ENCODE peak calls at places on chromosome X, in five cellular contexts. U is ovary, I is epithelial cell of esophagus, N is colonic mucosa, Z is HFF-Myc. G is an unnamed sample.

GRCh38 chrX:69152398-69152797 is 12.9 kb downstream of the PJA1 start:
- DNase-seq in U (peak; percentile 46), I (peak; percentile 60), N (peak; percentile 36), Z (no peak), G (no peak)

GRCh38 chrX:48890934-48891401 is 6.6 kb downstream of the TIMM17B start:
- DNase-seq in U (peak; percentile 34), I (no peak), N (no peak), Z (no peak), G (no peak)

GRCh38 chrX:79081895-79082512 is 62.5 kb upstream of the GPR174 start:
- DNase-seq in U (peak; percentile 21), I (peak; percentile 29), N (peak; percentile 19), Z (no peak), G (no peak)

GRCh38 chrX:150062292-150063137 is 124.2 kb upstream of the EOLA2 start:
- DNase-seq in U (no peak), I (peak; percentile 18), N (peak; percentile 20), Z (peak; percentile 61), G (no peak)

GRCh38 chrX:93420090-93420489 is 253.3 kb downstream of the NAP1L3 start:
- DNase-seq in U (no peak), I (no peak), N (no peak), Z (no peak), G (no peak)

GRCh38 chrX:16592194-16592770 is 57.7 kb upstream of the S100G start:
- DNase-seq in U (no peak), I (no peak), N (no peak), Z (no peak), G (no peak)

GRCh38 chrX:78429172-78429571 is 101.8 kb upstream of the CYSLTR1 start:
- DNase-seq in U (no peak), I (no peak), N (no peak), Z (no peak), G (no peak)

GRCh38 chrX:6678313-6678712 is 143.4 kb upstream of the VCX3A start:
- DNase-seq in U (no peak), I (no peak), N (no peak), Z (no peak), G (no peak)

GRCh38 chrX:56397636-56398035 is 165.5 kb downstream of the KLF8 start:
- DNase-seq in U (no peak), I (no peak), N (no peak), Z (no peak), G (no peak)

GRCh38 chrX:139429913-139430312 is 100.6 kb upstream of the F9 start:
- DNase-seq in U (no peak), I (peak; percentile 23), N (no peak), Z (no peak), G (no peak)

GRCh38 chrX:116417214-116417613 is 19.2 kb upstream of the SLC6A14 start:
- DNase-seq in U (no peak), I (peak; percentile 81), N (no peak), Z (no peak), G (no peak)

GRCh38 chrX:100680756-100681155 is 36.8 kb downstream of the SRPX2 start:
- DNase-seq in U (no peak), I (no peak), N (no peak), Z (no peak), G (peak; percentile 1)

GRCh38 chrX:41923925-41924693 is 755 bp upstream of the CASK start:
- DNase-seq in U (no peak), I (peak; percentile 74), N (peak; percentile 55), Z (no peak), G (no peak)

GRCh38 chrX:118564498-118564897 is 68.9 kb downstream of the DOCK11 start:
- DNase-seq in U (no peak), I (no peak), N (no peak), Z (no peak), G (no peak)

GRCh38 chrX:149513713-149514427 is 8.8 kb upstream of the IDS start:
- DNase-seq in U (no peak), I (no peak), N (no peak), Z (no peak), G (no peak)

GRCh38 chrX:76148011-76148665 is 24.7 kb upstream of the PBDC1 start:
- DNase-seq in U (peak; percentile 22), I (peak; percentile 47), N (peak; percentile 22), Z (no peak), G (no peak)

GRCh38 chrX:51332188-51332942 is at the start of gene NUDT10:
- DNase-seq in U (peak; percentile 71), I (peak; percentile 28), N (peak; percentile 24), Z (no peak), G (no peak)

GRCh38 chrX:66638591-66639500 is at the start of gene EDA2R:
- DNase-seq in U (peak; percentile 49), I (peak; percentile 92), N (peak; percentile 44), Z (peak; percentile 85), G (no peak)

GRCh38 chrX:110087485-110088356 is 84.8 kb downstream of the TMEM164 start:
- DNase-seq in U (no peak), I (peak; percentile 94), N (no peak), Z (peak; percentile 62), G (peak; percentile 79)

GRCh38 chrX:94742772-94743171 is 1068.8 kb downstream of the FAM133A start:
- DNase-seq in U (no peak), I (no peak), N (no peak), Z (no peak), G (no peak)

GRCh38 chrX:152878976-152879755 is 18.7 kb upstream of the ZNF185 start:
- DNase-seq in U (no peak), I (peak; percentile 91), N (no peak), Z (no peak), G (no peak)

GRCh38 chrX:10106801-10107200 is 50.0 kb upstream of the CLCN4 start:
- DNase-seq in U (no peak), I (no peak), N (no peak), Z (no peak), G (no peak)

GRCh38 chrX:130694983-130695382 is 208.0 kb downstream of the ENOX2 start:
- DNase-seq in U (no peak), I (no peak), N (no peak), Z (no peak), G (no peak)

GRCh38 chrX:24169211-24169610 is 19.7 kb downstream of the ZFX start:
- DNase-seq in U (no peak), I (no peak), N (no peak), Z (no peak), G (no peak)

GRCh38 chrX:70219938-70220764 is 14.3 kb upstream of the AWAT1 start:
- DNase-seq in U (peak; percentile 22), I (peak; percentile 84), N (peak; percentile 45), Z (no peak), G (no peak)

GRCh38 chrX:39002466-39002865 is 201.2 kb downstream of the MID1IP1 start:
- DNase-seq in U (no peak), I (no peak), N (no peak), Z (no peak), G (no peak)

GRCh38 chrX:38999099-38999498 is 197.8 kb downstream of the MID1IP1 start:
- DNase-seq in U (no peak), I (no peak), N (no peak), Z (no peak), G (no peak)

GRCh38 chrX:38999967-39000745 is 198.9 kb downstream of the MID1IP1 start:
- DNase-seq in U (no peak), I (no peak), N (no peak), Z (peak; percentile 77), G (no peak)

DNA sequence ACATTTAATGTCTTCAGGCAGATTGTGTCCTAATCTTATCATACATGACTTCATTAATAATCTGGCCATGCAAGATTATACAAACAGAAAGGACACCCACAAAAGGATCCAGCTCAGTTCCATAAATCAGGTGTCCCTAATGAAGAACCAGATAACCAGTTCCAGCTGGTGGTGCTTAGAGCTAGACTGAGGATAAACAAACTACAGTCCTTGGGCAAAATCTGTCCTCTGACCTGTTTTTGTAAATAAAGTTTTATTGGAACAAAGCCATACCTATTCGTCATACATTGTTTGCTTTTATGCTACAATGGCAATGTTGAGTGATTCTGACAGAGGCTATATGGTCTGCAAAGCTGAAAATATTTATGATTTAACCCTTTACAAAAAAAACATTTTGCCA is 199.5 kb downstream of the MID1IP1 start:
- DNase-seq in U (no peak), I (peak; percentile 10), N (no peak), Z (peak; percentile 61), G (no peak)
- TF ChIP-seq CTCF in U (no peak), I (no peak), N (no peak), Z (no peak), G (no peak)

DNA sequence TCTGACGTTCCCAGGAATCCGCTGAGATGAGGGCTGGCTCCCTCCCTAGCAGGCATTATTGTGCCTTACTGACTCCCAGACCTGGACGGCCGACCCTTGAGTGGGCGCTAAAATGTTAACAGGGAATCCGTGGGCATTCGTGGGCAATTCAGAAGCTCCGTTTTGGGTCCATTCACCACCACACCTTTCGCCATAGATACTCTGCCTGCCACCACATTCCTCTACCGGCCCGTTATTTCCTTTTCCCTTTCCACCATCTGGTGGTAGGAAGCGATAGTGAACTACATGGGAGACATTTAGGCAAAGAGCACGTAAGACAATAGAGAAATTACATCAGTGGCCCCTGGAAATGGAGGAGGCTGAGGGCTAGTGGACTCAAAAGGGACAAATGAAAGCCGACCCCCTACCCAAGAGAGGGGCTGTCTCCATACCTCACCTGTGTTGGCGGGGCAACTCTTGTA is 1.0 kb upstream of the SH3KBP1 start:
- DNase-seq in U (peak; percentile 39), I (peak; percentile 77), N (peak; percentile 45), Z (peak; percentile 42), G (no peak)
- H3K4me3 ChIP-seq in U (peak overlapping the region; percentile 44), I (peak overlapping the region; percentile 52), N (peak overlapping the region; percentile 45), Z (peak overlapping the region; percentile 49), G (peak overlapping the region; percentile 60)

GRCh38 chrX:131831185-131831520 is 191.9 kb upstream of the STK26 start:
- DNase-seq in U (no peak), I (no peak), N (no peak), Z (no peak), G (no peak)

GRCh38 chrX:131826572-131826971 is 196.5 kb upstream of the STK26 start:
- DNase-seq in U (no peak), I (no peak), N (no peak), Z (no peak), G (no peak)

GRCh38 chrX:131827935-131828334 is 195.2 kb upstream of the STK26 start:
- DNase-seq in U (no peak), I (peak; percentile 39), N (no peak), Z (no peak), G (no peak)

GRCh38 chrX:131828482-131828881 is 194.6 kb upstream of the STK26 start:
- DNase-seq in U (no peak), I (no peak), N (no peak), Z (no peak), G (no peak)

DNA sequence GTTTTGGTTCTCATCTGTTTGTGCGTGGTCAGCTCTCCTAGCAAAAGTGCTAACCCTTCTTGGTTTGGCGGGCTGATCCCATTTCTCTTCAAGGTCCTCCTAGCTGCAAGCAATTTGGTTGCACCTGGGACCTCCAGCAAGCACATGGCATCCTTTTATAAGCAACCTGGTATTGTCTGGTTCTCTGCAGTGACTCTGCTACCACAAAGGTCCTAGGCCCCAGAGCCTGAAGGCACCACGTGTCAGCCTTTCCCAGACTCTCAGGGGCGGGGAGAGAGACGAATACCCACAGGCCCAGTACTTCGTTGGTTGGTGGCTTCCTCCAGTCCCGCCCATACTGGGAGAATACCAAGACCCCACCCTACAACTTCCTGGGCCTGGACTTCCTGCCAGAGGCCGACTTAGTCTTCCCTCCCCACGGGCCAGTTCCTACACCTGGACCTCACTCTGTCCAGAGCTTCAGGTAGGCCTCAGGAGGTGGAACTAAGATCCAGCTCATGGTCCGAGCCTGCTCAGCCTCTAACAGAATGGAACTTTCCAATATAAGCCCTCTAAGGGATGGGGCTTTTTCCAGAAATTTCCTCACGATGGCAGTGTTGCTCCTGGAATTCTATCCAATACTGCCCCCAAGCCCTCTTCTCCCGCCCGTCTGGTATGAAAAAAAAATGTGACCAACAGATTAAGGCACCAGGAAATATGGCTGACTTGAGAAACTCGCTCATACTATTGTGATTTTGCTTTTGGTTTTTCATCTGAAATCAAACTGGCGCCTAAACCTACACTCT is 192.5 kb upstream of the STK26 start:
- DNase-seq in U (peak; percentile 86), I (peak; percentile 79), N (peak; percentile 83), Z (no peak), G (no peak)
- TF ChIP-seq CTCF in U (peak; percentile 69), I (peak; percentile 40), N (peak; percentile 43), Z (no peak), G (no peak)

GRCh38 chrX:85243761-85244410 is at the start of the genes SATL1 and ZNF711:
- DNase-seq in U (peak; percentile 51), I (peak; percentile 15), N (peak; percentile 45), Z (no peak), G (no peak)
- H3K4me3 ChIP-seq in U (peak within 1 kb of the TSS; percentile 53), I (peak within 1 kb of the TSS; percentile 64), N (peak within 1 kb of the TSS; percentile 36), Z (peak within 1 kb of the TSS; percentile 64), G (peak within 1 kb of the TSS; percentile 72)

G was measured in AG04449.